ENCODE peak calls at places on chromosomes 16 and 17, in ten cellular contexts. R, N, F, L, B, O, V, P, X and U are unnamed samples. For H3K4me1, the result is how much of the 10 kb centered on the place peaks cover.

GRCh38 chr17:2179615-2180295 is 123.8 kb downstream of the SMG6 start:
- DNase-seq in R (no peak), N (no peak), F (peak), L (peak), B (no peak), O (no peak), V (no peak), P (no peak), X (peak), U (peak)

GRCh38 chr16:85621698-85622433 is 8.7 kb downstream of the GSE1 start:
- DNase-seq in R (no peak), N (peak), F (peak), L (no peak), B (no peak), O (no peak), V (no peak), P (no peak), X (no peak), U (no peak)

GRCh38 chr17:14942511-14943185 is 322.5 kb downstream of the PMP22 start:
- DNase-seq in R (no peak), N (peak), F (no peak), L (no peak), B (no peak), O (no peak), V (no peak), P (no peak), X (no peak), U (no peak)

GRCh38 chr17:74123350-74123749 is 80.1 kb upstream of the RPL38 start:
- DNase-seq in R (no peak), N (peak), F (no peak), L (no peak), B (no peak), O (peak), V (no peak), P (no peak), X (no peak), U (no peak)

GRCh38 chr16:1548234-1548633 is 14.8 kb downstream of the TMEM204 start:
- DNase-seq in R (no peak), N (peak), F (no peak), L (no peak), B (no peak), O (no peak), V (no peak), P (no peak), X (no peak), U (no peak)

GRCh38 chr16:49189286-49189685 is 92.4 kb downstream of the CBLN1 start:
- DNase-seq in R (no peak), N (peak), F (no peak), L (no peak), B (no peak), O (no peak), V (no peak), P (no peak), X (no peak), U (no peak)

GRCh38 chr16:85573696-85574641 is 39.2 kb upstream of the GSE1 start:
- DNase-seq in R (no peak), N (no peak), F (no peak), L (peak), B (no peak), O (no peak), V (peak), P (no peak), X (peak), U (no peak)

GRCh38 chr17:28097254-28097653 is 54.8 kb downstream of the NLK start:
- DNase-seq in R (no peak), N (no peak), F (no peak), L (no peak), B (no peak), O (no peak), V (no peak), P (no peak), X (no peak), U (no peak)

GRCh38 chr17:8651013-8651412 is 20.5 kb upstream of the MYH10 start:
- DNase-seq in R (no peak), N (no peak), F (no peak), L (no peak), B (no peak), O (no peak), V (no peak), P (no peak), X (no peak), U (no peak)

GRCh38 chr16:86387461-86388440 is 122.6 kb upstream of the FOXF1 start:
- DNase-seq in R (no peak), N (peak), F (no peak), L (no peak), B (no peak), O (peak), V (no peak), P (no peak), X (no peak), U (no peak)

GRCh38 chr17:76370261-76370993 is 14.0 kb upstream of the SPHK1 start:
- DNase-seq in R (no peak), N (peak), F (peak), L (peak), B (no peak), O (peak), V (no peak), P (no peak), X (peak), U (peak)

GRCh38 chr17:76416447-76416846 is 32.0 kb downstream of the SPHK1 start:
- DNase-seq in R (no peak), N (no peak), F (no peak), L (no peak), B (no peak), O (no peak), V (no peak), P (no peak), X (no peak), U (no peak)

DNA sequence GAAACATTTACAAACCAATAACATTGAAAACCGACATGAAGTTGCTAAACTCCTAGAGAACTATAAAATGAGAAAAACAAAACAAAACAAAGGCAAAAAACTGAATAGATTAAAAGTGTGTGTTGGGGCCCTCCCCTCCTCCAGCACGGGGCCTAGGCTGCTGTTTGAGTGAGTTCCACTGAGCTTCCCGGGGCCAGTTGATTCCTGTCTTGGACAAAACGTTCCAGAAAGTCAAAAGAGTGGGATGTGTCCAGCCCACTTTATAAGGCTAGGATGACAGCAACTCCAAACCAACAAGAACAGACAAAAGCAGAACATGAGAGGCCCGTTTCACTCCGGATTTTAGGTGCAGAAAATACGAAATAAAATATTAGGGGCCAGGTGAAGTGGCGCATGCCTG is 11.6 kb upstream of the CSNK1D start:
- DNase-seq in R (no peak), N (no peak), F (no peak), L (no peak), B (no peak), O (no peak), V (no peak), P (no peak), X (no peak), U (no peak)
- H3K4me1 ChIP-seq in R (under half), N (half or more), F (under half), L (under half), B (under half), O (under half), V (under half), P (under half), X (under half), U (under half)

GRCh38 chr17:59151007-59151406 is 4.0 kb downstream of the SKA2 start:
- DNase-seq in R (no peak), N (no peak), F (no peak), L (no peak), B (no peak), O (no peak), V (no peak), P (no peak), X (no peak), U (no peak)
- H3K4me1 ChIP-seq in R (under half), N (under half), F (under half), L (under half), B (under half), O (under half), V (under half), P (under half), X (under half), U (under half)

DNA sequence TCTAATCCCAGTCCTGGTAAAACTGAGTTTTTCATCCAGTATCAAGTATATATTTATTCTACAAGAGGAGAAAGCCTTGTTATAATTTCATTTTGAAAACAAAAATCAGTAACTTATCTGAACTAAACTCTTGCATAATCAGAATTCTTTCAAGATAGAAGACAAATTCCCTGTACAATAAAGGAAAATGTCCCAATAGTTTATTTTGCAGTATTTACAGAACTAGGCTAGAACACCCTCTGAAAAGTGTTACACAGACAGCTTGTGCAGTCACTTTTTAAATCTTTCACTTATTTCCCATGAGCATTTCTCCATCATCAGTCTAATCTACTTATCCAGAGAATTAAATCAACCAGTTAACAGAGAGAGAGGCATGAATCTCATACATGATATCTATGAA is 48.5 kb downstream of the SPOP start:
- DNase-seq in R (no peak), N (no peak), F (no peak), L (no peak), B (no peak), O (no peak), V (no peak), P (no peak), X (no peak), U (no peak)
- H3K4me1 ChIP-seq in R (under half), N (under half), F (under half), L (half or more), B (under half), O (under half), V (under half), P (under half), X (under half), U (under half)

GRCh38 chr16:19745286-19746018 is 27.4 kb downstream of the IQCK start:
- DNase-seq in R (no peak), N (peak), F (no peak), L (no peak), B (no peak), O (no peak), V (no peak), P (no peak), X (no peak), U (no peak)
- H3K4me1 ChIP-seq in R (under half), N (under half), F (under half), L (under half), B (under half), O (under half), V (under half), P (under half), X (under half), U (under half)